ENCODE peak calls at places on chromosomes 16 and 17, in four cellular contexts. One of them, this sample, is unnamed.

GRCh38 chr17:40909351-40909750 is 24.3 kb upstream of the KRT20 start:
- DNase-seq in uterus: peak; percentile 74
- DNase-seq in fibroblast of lung: peak; percentile 95
- DNase-seq in PC-3: peak; percentile 97
- DNase-seq in this sample: peak; percentile 80

GRCh38 chr17:27543958-27544349 is 87.0 kb upstream of the LGALS9 start:
- DNase-seq in PC-3: no peak
- DNase-seq in uterus: no peak
- DNase-seq in fibroblast of lung: no peak
- DNase-seq in this sample: no peak

GRCh38 chr17:9232591-9233270 is 211.4 kb downstream of the NTN1 start:
- DNase-seq in fibroblast of lung: peak; percentile 48
- DNase-seq in uterus: peak; percentile 86
- DNase-seq in PC-3: no peak
- DNase-seq in this sample: no peak

GRCh38 chr16:52293209-52293608 is 253.7 kb downstream of the TOX3 start:
- DNase-seq in uterus: no peak
- DNase-seq in PC-3: no peak
- DNase-seq in fibroblast of lung: no peak
- DNase-seq in this sample: no peak

GRCh38 chr17:62802531-62803205 is 5.4 kb downstream of the MARCHF10 start:
- DNase-seq in PC-3: no peak
- DNase-seq in fibroblast of lung: no peak
- DNase-seq in uterus: no peak
- DNase-seq in this sample: no peak

GRCh38 chr16:87085441-87085840 is 231.8 kb downstream of the C16orf95 start:
- DNase-seq in PC-3: no peak
- DNase-seq in fibroblast of lung: no peak
- DNase-seq in uterus: no peak
- DNase-seq in this sample: no peak

GRCh38 chr17:29190039-29190438 is 9.8 kb upstream of the MYO18A start:
- DNase-seq in fibroblast of lung: no peak
- DNase-seq in PC-3: no peak
- DNase-seq in uterus: no peak
- DNase-seq in this sample: no peak

GRCh38 chr17:37490638-37491614 is 1.2 kb downstream of the DUSP14 start:
- DNase-seq in fibroblast of lung: peak; percentile 84
- DNase-seq in uterus: peak; percentile 61
- DNase-seq in PC-3: peak; percentile 87
- DNase-seq in this sample: peak; percentile 55

GRCh38 chr16:12066823-12067222 is 90.3 kb downstream of the SNX29 start:
- DNase-seq in fibroblast of lung: no peak
- DNase-seq in PC-3: no peak
- DNase-seq in uterus: no peak
- DNase-seq in this sample: no peak

GRCh38 chr16:56960681-56961281 is 969 bp upstream of the CETP start:
- DNase-seq in fibroblast of lung: no peak
- DNase-seq in PC-3: no peak
- DNase-seq in uterus: no peak
- DNase-seq in this sample: peak; percentile 34

GRCh38 chr16:15934991-15935390 is 14.4 kb upstream of the ABCC1 start:
- DNase-seq in uterus: no peak
- DNase-seq in fibroblast of lung: no peak
- DNase-seq in PC-3: no peak
- DNase-seq in this sample: no peak

GRCh38 chr16:67301080-67301757 is 21.9 kb downstream of the PLEKHG4 start:
- DNase-seq in uterus: peak; percentile 73
- DNase-seq in PC-3: no peak
- DNase-seq in fibroblast of lung: no peak
- DNase-seq in this sample: peak; percentile 79

GRCh38 chr17:39225974-39226683 is 384 bp upstream of the STAC2 start:
- DNase-seq in fibroblast of lung: peak; percentile 30
- DNase-seq in uterus: peak; percentile 94
- DNase-seq in PC-3: no peak
- DNase-seq in this sample: peak; percentile 89

GRCh38 chr17:59513934-59514841 is 51.2 kb upstream of the DHX40 start:
- DNase-seq in fibroblast of lung: peak; percentile 85
- DNase-seq in PC-3: peak; percentile 55
- DNase-seq in uterus: peak; percentile 25
- DNase-seq in this sample: peak; percentile 91

GRCh38 chr16:89923640-89924297 is 627 bp downstream of the TUBB3 start:
- DNase-seq in fibroblast of lung: no peak
- DNase-seq in uterus: no peak
- DNase-seq in PC-3: no peak
- DNase-seq in this sample: no peak

GRCh38 chr16:13178318-13178717 is 276.9 kb downstream of the SHISA9 start:
- DNase-seq in fibroblast of lung: no peak
- DNase-seq in uterus: no peak
- DNase-seq in PC-3: no peak
- DNase-seq in this sample: no peak

GRCh38 chr16:2008631-2009301 is 855 bp downstream of the ZNF598 start:
- DNase-seq in fibroblast of lung: peak; percentile 59
- DNase-seq in PC-3: peak; percentile 22
- DNase-seq in uterus: no peak
- DNase-seq in this sample: peak; percentile 46

GRCh38 chr17:28470266-28471126 is 2.9 kb upstream of the SLC13A2 start:
- DNase-seq in PC-3: no peak
- DNase-seq in uterus: no peak
- DNase-seq in fibroblast of lung: no peak
- DNase-seq in this sample: no peak

GRCh38 chr17:1100382-1100781 is 79.4 kb downstream of the ABR start:
- DNase-seq in PC-3: no peak
- DNase-seq in fibroblast of lung: no peak
- DNase-seq in uterus: no peak
- DNase-seq in this sample: no peak

GRCh38 chr17:13835151-13835550 is 233.4 kb upstream of the HS3ST3A1 start:
- DNase-seq in PC-3: no peak
- DNase-seq in fibroblast of lung: peak; percentile 7
- DNase-seq in uterus: no peak
- DNase-seq in this sample: no peak

GRCh38 chr16:85800321-85800669 is 800 bp downstream of the COX4I1 start:
- DNase-seq in PC-3: no peak
- DNase-seq in fibroblast of lung: no peak
- DNase-seq in uterus: no peak
- DNase-seq in this sample: no peak

GRCh38 chr17:79836952-79837887 is 2.0 kb downstream of the CBX4 start:
- DNase-seq in fibroblast of lung: peak; percentile 81
- DNase-seq in uterus: peak; percentile 43
- DNase-seq in PC-3: peak; percentile 93
- DNase-seq in this sample: peak; percentile 47

GRCh38 chr16:12262454-12263180 is 286.1 kb downstream of the SNX29 start:
- DNase-seq in uterus: no peak
- DNase-seq in PC-3: no peak
- DNase-seq in fibroblast of lung: peak; percentile 36
- DNase-seq in this sample: no peak

GRCh38 chr17:18318122-18318521 is 3.0 kb downstream of the SMCR8 start:
- DNase-seq in PC-3: no peak
- DNase-seq in fibroblast of lung: no peak
- DNase-seq in uterus: no peak
- DNase-seq in this sample: no peak

GRCh38 chr17:3002538-3003301 is 60.7 kb downstream of the OR1D5 start:
- DNase-seq in fibroblast of lung: no peak
- DNase-seq in PC-3: no peak
- DNase-seq in uterus: no peak
- DNase-seq in this sample: peak; percentile 36

GRCh38 chr16:70715113-70715711 is 29.4 kb upstream of the MTSS2 start:
- DNase-seq in fibroblast of lung: peak; percentile 99
- DNase-seq in uterus: peak; percentile 90
- DNase-seq in PC-3: peak; percentile 98
- DNase-seq in this sample: peak; percentile 88

GRCh38 chr16:23952128-23953041 is 116.6 kb downstream of the PRKCB start:
- DNase-seq in uterus: no peak
- DNase-seq in fibroblast of lung: no peak
- DNase-seq in PC-3: no peak
- DNase-seq in this sample: no peak

GRCh38 chr17:18364166-18364565 is 816 bp upstream of the SHMT1 start:
- DNase-seq in PC-3: no peak
- DNase-seq in fibroblast of lung: no peak
- DNase-seq in uterus: no peak
- DNase-seq in this sample: no peak

DNA sequence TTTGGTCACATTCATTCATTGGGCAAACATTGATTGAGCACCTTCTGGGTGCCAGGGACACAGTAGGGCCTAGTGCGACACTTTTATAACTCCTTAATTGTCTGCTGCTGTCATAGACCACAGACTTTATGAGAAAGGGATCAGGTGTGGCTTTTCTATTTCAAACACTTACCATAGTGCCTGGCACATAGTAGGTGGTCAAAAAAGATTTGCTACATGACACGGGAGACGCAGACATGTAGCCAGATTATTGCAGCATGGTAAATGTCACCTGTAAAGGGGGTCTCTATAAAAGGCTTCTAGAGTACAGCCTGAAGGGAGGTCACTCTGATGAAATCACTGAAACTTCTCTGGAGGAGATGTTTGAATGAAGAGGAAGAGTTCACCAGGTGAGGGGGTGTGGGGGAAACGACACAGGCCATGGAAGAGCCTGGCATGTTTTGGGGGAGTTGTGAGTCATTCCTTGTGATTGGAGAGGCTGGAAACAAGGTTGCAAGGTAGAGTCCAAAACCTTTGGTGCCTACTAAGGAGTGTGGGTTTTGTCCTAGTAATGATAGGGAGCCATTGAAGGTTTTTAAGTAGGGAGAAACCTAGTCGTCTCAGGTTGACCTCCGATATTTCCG is 1.6 kb downstream of the RSAD1 start:
- DNase-seq in uterus: no peak
- DNase-seq in fibroblast of lung: no peak
- DNase-seq in PC-3: no peak
- DNase-seq in this sample: no peak
- H3K4me3 ChIP-seq in uterus: no peak overlapping the region
- H3K4me3 ChIP-seq in fibroblast of lung: peak overlapping the region; percentile 91
- H3K4me3 ChIP-seq in PC-3: peak overlapping the region; percentile 76
- H3K4me3 ChIP-seq in this sample: no peak overlapping the region

GRCh38 chr17:75334723-75335122 is 45.5 kb upstream of the SLC25A19 start:
- DNase-seq in PC-3: no peak
- DNase-seq in uterus: no peak
- DNase-seq in fibroblast of lung: no peak
- DNase-seq in this sample: no peak
- H3K4me1 ChIP-seq in PC-3: no peaks in the 10 kb centered on the region
- H3K4me1 ChIP-seq in uterus: no peaks in the 10 kb centered on the region
- H3K4me1 ChIP-seq in fibroblast of lung: no peaks in the 10 kb centered on the region
- H3K4me1 ChIP-seq in this sample: peaks cover 9% of the 10 kb centered on the region

GRCh38 chr16:73032548-73033270 is 15.2 kb downstream of the ZFHX3 start:
- DNase-seq in PC-3: no peak
- DNase-seq in fibroblast of lung: no peak
- DNase-seq in uterus: no peak
- DNase-seq in this sample: no peak

GRCh38 chr16:73033271-73033998 is 14.5 kb downstream of the ZFHX3 start:
- DNase-seq in fibroblast of lung: no peak
- DNase-seq in uterus: no peak
- DNase-seq in PC-3: no peak
- DNase-seq in this sample: no peak

GRCh38 chr16:73028721-73029361 is 19.1 kb downstream of the ZFHX3 start:
- DNase-seq in uterus: no peak
- DNase-seq in fibroblast of lung: no peak
- DNase-seq in PC-3: no peak
- DNase-seq in this sample: no peak

GRCh38 chr16:73028263-73028662 is 19.7 kb downstream of the ZFHX3 start:
- DNase-seq in uterus: no peak
- DNase-seq in fibroblast of lung: no peak
- DNase-seq in PC-3: no peak
- DNase-seq in this sample: no peak

GRCh38 chr16:73031155-73031866 is 16.6 kb downstream of the ZFHX3 start:
- DNase-seq in uterus: no peak
- DNase-seq in fibroblast of lung: no peak
- DNase-seq in PC-3: no peak
- DNase-seq in this sample: no peak
- TF ChIP-seq CTCF in uterus: no peak
- TF ChIP-seq CTCF in fibroblast of lung: peak; percentile 1
- TF ChIP-seq CTCF in PC-3: peak; percentile 38
- TF ChIP-seq CTCF in this sample: no peak

GRCh38 chr16:50155925-50156324 is 2.8 kb downstream of the TENT4B start:
- DNase-seq in fibroblast of lung: no peak
- DNase-seq in PC-3: no peak
- DNase-seq in uterus: no peak
- DNase-seq in this sample: no peak
- H3K4me3 ChIP-seq in fibroblast of lung: peak overlapping the region; percentile 87
- H3K4me3 ChIP-seq in PC-3: peak overlapping the region; percentile 90
- H3K4me3 ChIP-seq in uterus: peak overlapping the region; percentile 91
- H3K4me3 ChIP-seq in this sample: peak overlapping the region; percentile 80

GRCh38 chr16:69240336-69240735 is 53.4 kb downstream of the SNTB2 start:
- DNase-seq in PC-3: no peak
- DNase-seq in fibroblast of lung: no peak
- DNase-seq in uterus: no peak
- DNase-seq in this sample: no peak

GRCh38 chr16:69233124-69233523 is 46.2 kb downstream of the SNTB2 start:
- DNase-seq in PC-3: no peak
- DNase-seq in uterus: no peak
- DNase-seq in fibroblast of lung: no peak
- DNase-seq in this sample: no peak

GRCh38 chr16:69241911-69242310 is 54.9 kb downstream of the SNTB2 start:
- DNase-seq in uterus: no peak
- DNase-seq in PC-3: no peak
- DNase-seq in fibroblast of lung: peak; percentile 36
- DNase-seq in this sample: no peak

GRCh38 chr16:69234460-69234859 is 47.5 kb downstream of the SNTB2 start:
- DNase-seq in fibroblast of lung: no peak
- DNase-seq in uterus: no peak
- DNase-seq in PC-3: no peak
- DNase-seq in this sample: no peak

GRCh38 chr16:69236319-69236718 is 49.4 kb downstream of the SNTB2 start:
- DNase-seq in uterus: no peak
- DNase-seq in fibroblast of lung: no peak
- DNase-seq in PC-3: no peak
- DNase-seq in this sample: no peak
- H3K4me1 ChIP-seq in uterus: no peaks in the 10 kb centered on the region
- H3K4me1 ChIP-seq in fibroblast of lung: no peaks in the 10 kb centered on the region
- H3K4me1 ChIP-seq in PC-3: no peaks in the 10 kb centered on the region
- H3K4me1 ChIP-seq in this sample: peaks cover 25% of the 10 kb centered on the region